ENCODE peak calls at places on chromosome 19, in four cellular contexts. I is K562, K is GM12878, T is HepG2. Z is an unnamed sample.

GRCh38 chr19:38734426-38735256 is 9.6 kb downstream of the CAPN12 start:
- DNase-seq in I (no peak), K (peak; percentile 25), T (no peak), Z (no peak)

GRCh38 chr19:2902590-2903218 is 2.0 kb downstream of the ZNF57 start:
- DNase-seq in I (no peak), K (no peak), T (peak; percentile 58), Z (no peak)

GRCh38 chr19:47492571-47493377 is 8.8 kb upstream of the KPTN start:
- DNase-seq in I (no peak), K (no peak), T (no peak), Z (no peak)

GRCh38 chr19:3808420-3809143 is 22.4 kb upstream of the MATK start:
- DNase-seq in I (no peak), K (no peak), T (no peak), Z (no peak)

GRCh38 chr19:19214892-19215291 is 3.1 kb downstream of the NCAN start:
- DNase-seq in I (peak; percentile 83), K (no peak), T (peak; percentile 30), Z (peak; percentile 100)

GRCh38 chr19:2974342-2974932 is 2.9 kb upstream of the TLE6 start:
- DNase-seq in I (peak; percentile 53), K (no peak), T (no peak), Z (no peak)

GRCh38 chr19:20325151-20325550 is 158.1 kb downstream of the ZNF486 start:
- DNase-seq in I (no peak), K (no peak), T (no peak), Z (no peak)

GRCh38 chr19:42089191-42089750 is 13.3 kb downstream of the ZNF574 start:
- DNase-seq in I (no peak), K (no peak), T (no peak), Z (no peak)

GRCh38 chr19:42132030-42132628 is at the start of gene POU2F2:
- DNase-seq in I (peak; percentile 40), K (peak; percentile 41), T (no peak), Z (peak; percentile 69)

GRCh38 chr19:31127132-31127967 is 221.9 kb downstream of the TSHZ3 start:
- DNase-seq in I (no peak), K (no peak), T (no peak), Z (no peak)

GRCh38 chr19:29731331-29731850 is 16.3 kb upstream of the C19orf12 start:
- DNase-seq in I (no peak), K (no peak), T (no peak), Z (no peak)

GRCh38 chr19:53960187-53960586 is 2.5 kb upstream of the CACNG8 start:
- DNase-seq in I (no peak), K (no peak), T (no peak), Z (peak; percentile 75)
- TF ChIP-seq EZH2 in I (no peak), K (no peak), T (no peak), Z (no peak)

GRCh38 chr19:48795855-48796142 is 15.0 kb downstream of the BCAT2 start:
- DNase-seq in I (peak; percentile 10), K (no peak), T (no peak), Z (no peak)

GRCh38 chr19:48797103-48797502 is 13.7 kb downstream of the BCAT2 start:
- DNase-seq in I (no peak), K (no peak), T (no peak), Z (no peak)

GRCh38 chr19:48796468-48797083 is 14.3 kb downstream of the BCAT2 start:
- DNase-seq in I (peak; percentile 10), K (no peak), T (no peak), Z (no peak)

GRCh38 chr19:48794291-48794690 is 16.5 kb downstream of the BCAT2 start:
- DNase-seq in I (no peak), K (no peak), T (no peak), Z (no peak)

GRCh38 chr19:48795055-48795854 is 15.6 kb downstream of the BCAT2 start:
- DNase-seq in I (peak; percentile 90), K (peak; percentile 76), T (peak; percentile 79), Z (peak; percentile 82)
- TF ChIP-seq EP300 in I (peak; percentile 20), K (no peak), T (no peak), Z (no peak)

DNA sequence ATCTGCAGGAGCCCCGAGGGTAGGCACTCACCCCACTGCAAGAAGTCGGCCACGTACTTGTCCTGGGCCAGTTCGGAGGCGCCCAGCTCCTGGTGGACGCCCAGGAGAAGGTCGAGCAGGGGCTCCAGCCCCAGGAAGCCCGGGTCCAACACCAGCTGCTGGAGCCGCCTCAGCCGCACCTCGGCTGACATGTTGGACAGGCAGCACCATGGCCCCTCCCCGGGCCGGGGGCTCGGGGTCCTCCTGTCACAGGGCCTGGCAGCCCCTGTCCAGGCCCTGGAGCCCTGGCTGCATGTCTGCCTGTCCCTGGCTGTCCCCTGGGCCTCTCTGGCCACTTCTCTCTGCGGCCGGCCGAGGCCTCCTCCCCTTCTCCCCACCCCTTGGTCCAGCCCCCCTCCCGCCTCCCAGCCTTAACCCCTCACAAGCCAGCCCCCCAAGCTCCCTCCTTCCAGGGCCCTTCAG is at the start of gene DMPK:
- DNase-seq in I (no peak), K (no peak), T (no peak), Z (no peak)
- TF ChIP-seq MAX in I (no peak), K (no peak), T (no peak), Z (no peak)

GRCh38 chr19:53957448-53958167 is 5.1 kb upstream of the CACNG8 start:
- DNase-seq in I (no peak), K (no peak), T (no peak), Z (no peak)
- TF ChIP-seq EZH2 in I (no peak), K (no peak), T (no peak), Z (no peak)

GRCh38 chr19:54357381-54357780 is 7.3 kb downstream of the LAIR1 start:
- DNase-seq in I (no peak), K (no peak), T (no peak), Z (no peak)
- TF ChIP-seq EP300 in I (no peak), K (no peak), T (no peak), Z (no peak)

DNA sequence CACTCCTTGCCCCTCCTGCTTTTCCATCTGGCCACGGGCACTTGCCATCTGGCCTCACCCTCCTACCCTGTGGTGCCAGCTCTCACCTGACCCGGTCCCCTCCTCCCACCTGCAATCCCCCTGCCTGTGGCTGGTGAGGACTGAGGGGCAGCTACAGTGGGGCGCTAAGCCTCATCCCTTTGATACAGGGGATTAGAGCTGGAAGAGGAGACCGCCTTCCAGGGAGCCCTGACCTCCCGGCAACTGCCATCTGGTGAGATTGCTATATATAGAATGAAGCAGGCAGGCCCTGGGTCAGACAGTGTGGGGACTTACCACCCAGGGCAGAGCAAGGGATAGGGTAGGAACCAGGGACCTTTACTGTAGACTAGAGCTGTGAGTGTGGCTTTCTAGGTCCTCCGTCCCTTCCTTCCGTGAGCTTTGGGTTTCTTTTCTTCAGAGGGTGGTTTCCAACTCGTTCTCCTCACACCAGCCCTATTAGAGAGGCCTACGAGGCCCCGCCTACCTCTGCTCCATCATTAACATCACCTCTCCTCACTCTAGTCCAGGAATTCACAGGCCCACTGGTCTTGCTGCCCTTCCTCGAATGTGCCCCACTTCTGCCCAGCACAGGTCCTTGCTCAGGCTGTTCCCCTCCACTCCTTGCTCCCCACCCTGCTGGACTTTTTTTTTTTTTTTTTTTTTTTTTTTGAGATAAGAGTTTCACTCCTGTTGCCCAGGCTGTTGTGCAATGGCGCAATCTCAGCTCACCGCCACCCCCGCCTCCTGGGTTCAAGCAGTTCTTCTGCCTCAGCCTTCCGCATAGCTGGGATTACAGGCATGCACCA is 7.7 kb downstream of the KASH5 start:
- DNase-seq in I (no peak), K (no peak), T (no peak), Z (no peak)
- TF ChIP-seq MAX in I (no peak), K (no peak), T (no peak), Z (no peak)

GRCh38 chr19:44212250-44212864 is at the start of gene ZNF227:
- DNase-seq in I (peak; percentile 80), K (peak; percentile 48), T (peak; percentile 93), Z (peak; percentile 88)
- TF ChIP-seq EZH2 in I (no peak), K (no peak), T (no peak), Z (no peak)

DNA sequence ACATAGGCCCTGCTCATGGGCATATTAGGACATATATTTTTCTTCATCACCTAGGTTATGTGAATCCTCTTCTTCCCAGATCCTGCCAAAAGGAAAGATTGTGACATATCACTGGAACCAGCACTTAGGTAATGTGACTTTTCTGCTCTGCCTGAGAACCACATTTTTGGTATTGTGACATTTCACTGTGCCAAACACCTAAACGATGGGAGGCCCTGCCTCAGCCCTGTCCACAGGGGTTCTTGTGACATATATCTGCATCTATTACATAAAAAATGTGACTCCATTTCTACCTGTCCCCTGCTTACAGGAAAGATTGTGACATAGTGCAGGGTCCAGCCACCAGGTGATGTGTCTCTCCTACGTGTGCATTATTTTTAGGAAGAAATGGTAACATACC is 18.5 kb upstream of the ZNF730 start:
- DNase-seq in I (no peak), K (no peak), T (no peak), Z (no peak)
- TF ChIP-seq EP300 in I (no peak), K (no peak), T (no peak), Z (no peak)

GRCh38 chr19:52665529-52665928 is 27.4 kb upstream of the ZNF83 start:
- DNase-seq in I (peak; percentile 47), K (no peak), T (no peak), Z (no peak)
- TF ChIP-seq MAX in I (peak; percentile 81), K (no peak), T (no peak), Z (no peak)

GRCh38 chr19:48934837-48935236 is 1.3 kb downstream of the DHDH start:
- DNase-seq in I (no peak), K (no peak), T (peak; percentile 29), Z (no peak)

GRCh38 chr19:48938256-48938655 is 4.8 kb downstream of the DHDH start:
- DNase-seq in I (no peak), K (no peak), T (no peak), Z (no peak)

GRCh38 chr19:48940902-48941301 is 7.4 kb downstream of the DHDH start:
- DNase-seq in I (no peak), K (no peak), T (no peak), Z (no peak)

GRCh38 chr19:48933382-48933932 is at the start of gene DHDH:
- DNase-seq in I (peak; percentile 96), K (peak; percentile 26), T (peak; percentile 74), Z (peak; percentile 97)

GRCh38 chr19:48935864-48936263 is 2.4 kb downstream of the DHDH start:
- DNase-seq in I (peak; percentile 48), K (no peak), T (no peak), Z (no peak)
- TF ChIP-seq EZH2 in I (no peak), K (no peak), T (no peak), Z (no peak)

Z was measured in H1.